ENCODE peak calls at places on chromosomes 13 and 19, in ten cellular contexts. M, B, R, I, Y, D, S, F, X and G are unnamed samples.

GRCh38 chr13:110312669-110313031 is 5.6 kb downstream of the COL4A2 start:
- DNase-seq in M (peak), X (no peak), Y (no peak), D (no peak), I (peak), B (no peak), F (no peak), S (no peak), R (no peak), G (peak)

GRCh38 chr13:25898991-25899390 is 152.8 kb downstream of the SHISA2 start:
- DNase-seq in S (no peak), R (no peak), D (no peak), X (no peak), Y (no peak), B (no peak), I (no peak), F (no peak), M (no peak), G (no peak)

GRCh38 chr19:8452446-8453123 is 7.8 kb downstream of the HNRNPM start:
- DNase-seq in I (no peak), D (no peak), R (no peak), X (no peak), S (no peak), B (no peak), Y (no peak), M (no peak), F (no peak), G (no peak)

GRCh38 chr13:50400035-50400726 is 384.9 kb downstream of the KCNRG start:
- DNase-seq in R (no peak), I (peak), Y (no peak), M (no peak), F (no peak), B (no peak), S (peak), X (no peak), D (peak), G (no peak)

GRCh38 chr13:107367258-107367657 is 799.3 kb upstream of the ARGLU1 start:
- DNase-seq in Y (no peak), F (no peak), X (no peak), M (no peak), I (peak), R (no peak), D (no peak), S (no peak), B (no peak), G (peak)

GRCh38 chr13:111668451-111668850 is 348.0 kb downstream of the TEX29 start:
- DNase-seq in D (no peak), X (no peak), B (no peak), Y (no peak), S (no peak), I (no peak), F (no peak), M (no peak), R (no peak), G (no peak)

GRCh38 chr19:2385053-2385721 is 25.1 kb downstream of the TMPRSS9 start:
- DNase-seq in S (no peak), R (no peak), M (peak), X (peak), Y (no peak), B (no peak), I (peak), F (no peak), D (no peak), G (peak)

GRCh38 chr13:106274551-106275208 is 260.8 kb downstream of the EFNB2 start:
- DNase-seq in B (no peak), M (peak), Y (no peak), D (no peak), S (no peak), F (no peak), I (no peak), X (no peak), R (no peak), G (no peak)

GRCh38 chr13:114166381-114167131 is 12.5 kb upstream of the CFAP97D2 start:
- DNase-seq in B (no peak), D (peak), I (no peak), F (no peak), R (no peak), M (no peak), S (peak), X (no peak), Y (no peak), G (no peak)

GRCh38 chr19:37980419-37980975 is 73.5 kb downstream of the SIPA1L3 start:
- DNase-seq in D (no peak), I (no peak), R (no peak), X (no peak), B (no peak), M (no peak), S (peak), Y (no peak), F (no peak), G (peak)

GRCh38 chr13:77861716-77862115 is 56.9 kb downstream of the EDNRB start:
- DNase-seq in D (no peak), R (no peak), S (no peak), X (no peak), Y (no peak), F (no peak), B (no peak), I (no peak), M (no peak), G (no peak)

GRCh38 chr13:101640797-101641400 is 188.4 kb downstream of the ITGBL1 start:
- DNase-seq in B (no peak), R (no peak), D (no peak), Y (no peak), I (peak), M (peak), X (no peak), S (no peak), F (no peak), G (peak)

GRCh38 chr19:51799311-51799997 is 4.5 kb downstream of the FPR3 start:
- DNase-seq in B (no peak), X (no peak), M (peak), R (peak), I (peak), S (peak), D (no peak), F (no peak), Y (no peak), G (peak)

GRCh38 chr13:110225609-110226008 is 81.3 kb downstream of the COL4A1 start:
- DNase-seq in F (no peak), Y (no peak), I (no peak), D (no peak), M (no peak), B (no peak), R (no peak), X (no peak), S (no peak), G (no peak)

GRCh38 chr19:33404916-33405315 is 31.4 kb downstream of the CEBPG start:
- DNase-seq in R (no peak), F (peak), S (no peak), I (no peak), D (no peak), Y (no peak), M (no peak), B (no peak), X (no peak), G (no peak)

GRCh38 chr19:8571006-8571411 is 6.2 kb downstream of the MYO1F start:
- DNase-seq in X (no peak), I (peak), M (peak), D (peak), B (peak), R (peak), S (peak), Y (peak), F (peak), G (peak)